ENCODE peak calls at places on chromosomes 4 and X, in five cellular contexts. G is K562, W is HCT116, X is SK-N-SH, U is endothelial cell of umbilical vein. B is an unnamed sample.

GRCh38 chr4:38529189-38530115 is 134.5 kb upstream of the KLF3 start:
- DNase-seq in X (no peak), G (peak; percentile 84), U (peak; percentile 5), W (no peak), B (no peak)

GRCh38 chr4:1208970-1209704 is 36.8 kb upstream of the SPON2 start:
- DNase-seq in X (no peak), W (no peak), U (peak; percentile 26), G (no peak), B (no peak)

GRCh38 chr4:8846046-8846720 is 25.5 kb downstream of the HMX1 start:
- DNase-seq in X (peak; percentile 6), G (no peak), W (no peak), U (no peak), B (no peak)

GRCh38 chr4:6916587-6917444 is 7.2 kb downstream of the TBC1D14 start:
- DNase-seq in G (peak; percentile 81), U (peak; percentile 20), X (no peak), W (peak; percentile 34), B (no peak)

GRCh38 chr4:162163892-162164759 is at the start of gene FSTL5:
- DNase-seq in W (no peak), X (peak; percentile 81), U (peak; percentile 82), G (no peak), B (no peak)

GRCh38 chr4:127868196-127868595 is 12.5 kb upstream of the PLK4 start:
- DNase-seq in X (no peak), U (no peak), W (no peak), G (no peak), B (no peak)

GRCh38 chrX:153922932-153923857 is 2.9 kb downstream of the ARHGAP4 start:
- DNase-seq in W (no peak), X (peak; percentile 90), U (peak; percentile 58), G (no peak), B (no peak)

GRCh38 chr4:89121711-89122387 is 10.5 kb downstream of the TIGD2 start:
- DNase-seq in G (no peak), U (no peak), X (no peak), W (no peak), B (no peak)

GRCh38 chrX:69226459-69227158 is 61.4 kb upstream of the PJA1 start:
- DNase-seq in X (no peak), W (no peak), U (no peak), G (no peak), B (no peak)

GRCh38 chrX:118208476-118208875 is 91.9 kb upstream of the KLHL13 start:
- DNase-seq in X (no peak), G (no peak), W (no peak), U (no peak), B (no peak)

GRCh38 chr4:159142254-159142653 is 39.4 kb downstream of the RAPGEF2 start:
- DNase-seq in X (no peak), W (no peak), G (no peak), U (no peak), B (no peak)

GRCh38 chr4:13953083-13953482 is 325.6 kb upstream of the BOD1L1 start:
- DNase-seq in X (no peak), U (no peak), G (no peak), W (no peak), B (no peak)

GRCh38 chr4:25535278-25535677 is 120.4 kb upstream of the SLC34A2 start:
- DNase-seq in G (no peak), X (no peak), W (no peak), U (no peak), B (no peak)

GRCh38 chr4:65623509-65623908 is 46.8 kb downstream of the EPHA5 start:
- DNase-seq in X (no peak), U (peak; percentile 62), G (no peak), W (no peak), B (no peak)

GRCh38 chr4:5082381-5082780 is 31.1 kb downstream of the STK32B start:
- DNase-seq in G (no peak), W (no peak), U (peak; percentile 33), X (no peak), B (no peak)

GRCh38 chrX:26192204-26192603 is at the start of gene MAGEB6:
- DNase-seq in G (no peak), X (no peak), W (no peak), U (no peak), B (no peak)

GRCh38 chrX:72305286-72306084 is at the start of gene CITED1:
- DNase-seq in W (no peak), X (peak; percentile 65), G (peak; percentile 15), U (no peak), B (no peak)
- H3K9ac ChIP-seq in W (peak within 1 kb of the TSS; percentile 50), X (no peak within 1 kb of the TSS), G (peak within 1 kb of the TSS; percentile 88), U (no peak within 1 kb of the TSS), B (no peak within 1 kb of the TSS)

DNA sequence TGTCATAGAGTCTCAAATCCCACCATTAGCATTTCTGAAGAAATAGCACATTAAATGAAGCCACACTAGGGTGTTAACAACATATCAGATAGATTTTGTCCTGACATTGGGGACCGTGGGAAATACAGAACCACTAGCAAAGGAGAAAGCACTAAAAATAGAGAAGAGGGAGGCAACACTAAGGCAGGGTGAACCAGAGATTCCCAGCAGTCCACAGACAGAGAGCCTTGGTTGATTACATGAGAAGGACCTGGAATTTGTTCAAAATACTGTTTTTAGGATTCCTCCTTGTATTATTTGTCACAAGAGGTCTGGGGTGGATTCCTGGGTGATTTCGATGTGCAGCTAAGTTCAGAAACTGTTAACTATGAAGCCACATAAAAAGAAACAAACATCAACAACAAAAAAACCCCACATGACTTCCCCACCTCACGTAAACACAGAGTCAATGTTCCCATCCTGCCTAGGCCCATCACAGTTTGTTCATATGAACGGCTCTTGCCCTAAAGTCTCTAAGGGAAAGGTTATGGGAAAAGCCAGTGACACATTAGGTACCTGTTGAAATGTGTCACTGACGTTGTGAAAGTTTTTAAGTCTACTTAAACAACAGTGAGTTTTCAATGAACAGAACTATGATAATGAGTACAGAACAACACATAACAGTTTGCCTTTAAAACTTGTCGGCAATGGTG is 23.6 kb upstream of the GRSF1 start:
- DNase-seq in U (no peak), W (no peak), G (no peak), X (no peak), B (no peak)
- TF ChIP-seq POLR2AphosphoS5 in U (no peak), W (no peak), G (no peak), X (no peak), B (no peak)

DNA sequence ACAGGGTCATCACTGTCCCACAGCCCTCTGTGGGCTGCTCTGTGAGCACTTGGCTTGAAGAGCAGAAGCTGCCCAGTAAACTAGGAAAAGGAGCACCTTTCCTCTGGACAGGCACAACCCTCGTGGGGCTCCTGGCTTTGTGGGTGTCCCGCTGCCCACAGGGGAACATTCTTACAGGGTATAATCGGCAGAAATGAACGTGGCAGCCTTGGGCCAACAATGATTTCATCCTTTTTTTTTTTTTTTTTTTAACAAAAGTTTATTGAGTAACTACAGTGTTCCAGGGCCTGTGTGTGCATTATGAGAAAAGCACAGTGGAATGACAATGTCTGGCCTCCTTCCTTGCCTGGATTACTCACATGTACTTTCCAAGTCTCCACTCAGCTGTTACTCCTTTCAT is 197.2 kb downstream of the PDGFC start:
- DNase-seq in G (no peak), W (no peak), X (no peak), U (no peak), B (no peak)
- H3K9ac ChIP-seq in G (no peak overlapping the region), W (no peak overlapping the region), X (peak overlapping the region; percentile 71), U (no peak overlapping the region), B (no peak overlapping the region)

GRCh38 chr4:10072420-10073017 is 44.1 kb downstream of the WDR1 start:
- DNase-seq in U (no peak), X (no peak), G (no peak), W (no peak), B (no peak)

GRCh38 chr4:10075158-10075863 is 41.3 kb downstream of the WDR1 start:
- DNase-seq in G (peak; percentile 19), U (no peak), X (no peak), W (no peak), B (no peak)

GRCh38 chr4:10075953-10076391 is 40.6 kb downstream of the WDR1 start:
- DNase-seq in U (no peak), G (peak; percentile 19), W (no peak), X (no peak), B (no peak)

GRCh38 chr4:10074076-10074766 is 42.4 kb downstream of the WDR1 start:
- DNase-seq in G (no peak), X (no peak), W (no peak), U (no peak), B (no peak)

GRCh38 chr4:10074767-10075105 is 41.9 kb downstream of the WDR1 start:
- DNase-seq in W (no peak), U (peak; percentile 53), G (peak; percentile 44), X (no peak), B (no peak)
- TF ChIP-seq POLR2AphosphoS5 in W (peak; percentile 15), U (no peak), G (peak; percentile 64), X (no peak), B (no peak)

B was measured in SK-N-MC.